ENCODE peak calls at places on chromosomes 1 and 21, in seven cellular contexts. V is nephron progenitor cell, P is left lung, F is AG10803, U is GM13977, S is omental fat pad, Y is lower leg skin. T is an unnamed sample.
A peak's percentile ranks its signal among the peaks of the same experiment; 100 is the strongest.

GRCh38 chr1:157776971-157777386 is at the start of gene FCRL2:
- DNase-seq in V (no peak), P (no peak), F (no peak), U (no peak), S (no peak), Y (no peak), T (no peak)

GRCh38 chr1:193486671-193487229 is 300.3 kb upstream of the B3GALT2 start:
- DNase-seq in V (no peak), P (no peak), F (no peak), U (no peak), S (no peak), Y (no peak), T (no peak)

GRCh38 chr21:14863745-14864210 is 201.0 kb downstream of the NRIP1 start:
- DNase-seq in V (no peak), P (no peak), F (no peak), U (no peak), S (no peak), Y (no peak), T (no peak)

GRCh38 chr1:217718873-217719272 is 87.7 kb downstream of the SPATA17 start:
- DNase-seq in V (no peak), P (no peak), F (peak; percentile 29), U (no peak), S (no peak), Y (no peak), T (no peak)

GRCh38 chr1:70719164-70719563 is 308.1 kb downstream of the CTH start:
- DNase-seq in V (no peak), P (no peak), F (peak; percentile 67), U (no peak), S (no peak), Y (no peak), T (no peak)

GRCh38 chr1:156276532-156276931 is 6.1 kb downstream of the SMG5 start:
- DNase-seq in V (no peak), P (no peak), F (peak; percentile 70), U (no peak), S (no peak), Y (no peak), T (no peak)

GRCh38 chr1:173856903-173857302 is 10.9 kb downstream of the GAS5 start:
- DNase-seq in V (no peak), P (no peak), F (no peak), U (no peak), S (no peak), Y (no peak), T (no peak)

GRCh38 chr1:204227351-204227750 is 13.6 kb upstream of the GOLT1A start:
- DNase-seq in V (no peak), P (no peak), F (no peak), U (no peak), S (no peak), Y (no peak), T (no peak)

GRCh38 chr1:39080884-39081265 is 54.7 kb downstream of the NDUFS5 start:
- DNase-seq in V (peak; percentile 78), P (no peak), F (no peak), U (peak; percentile 38), S (no peak), Y (no peak), T (no peak)

GRCh38 chr1:1565340-1565739 is 9.3 kb downstream of the SSU72 start:
- DNase-seq in V (no peak), P (no peak), F (peak; percentile 46), U (no peak), S (no peak), Y (no peak), T (no peak)

GRCh38 chr1:113990541-113990940 is 11.3 kb downstream of the OLFML3 start:
- DNase-seq in V (no peak), P (no peak), F (no peak), U (no peak), S (no peak), Y (no peak), T (no peak)

GRCh38 chr1:31038360-31038759 is 27.2 kb downstream of the PUM1 start:
- DNase-seq in V (no peak), P (no peak), F (peak; percentile 53), U (no peak), S (no peak), Y (no peak), T (no peak)

GRCh38 chr1:111538343-111539035 is 35.1 kb upstream of the ADORA3 start:
- DNase-seq in V (no peak), P (no peak), F (peak; percentile 23), U (no peak), S (no peak), Y (no peak), T (no peak)

GRCh38 chr1:156911587-156912298 is 8.7 kb upstream of the LRRC71 start:
- DNase-seq in V (no peak), P (no peak), F (no peak), U (no peak), S (no peak), Y (no peak), T (no peak)

GRCh38 chr1:160376525-160377131 is 9.8 kb downstream of the NHLH1 start:
- DNase-seq in V (peak; percentile 37), P (no peak), F (peak; percentile 74), U (peak; percentile 75), S (no peak), Y (no peak), T (peak; percentile 81)

GRCh38 chr1:10795305-10796021 is 983 bp downstream of the CASZ1 start:
- DNase-seq in V (peak; percentile 44), P (no peak), F (no peak), U (no peak), S (no peak), Y (no peak), T (peak; percentile 54)

GRCh38 chr1:56563568-56563967 is 15.8 kb downstream of the PLPP3 start:
- DNase-seq in V (no peak), P (no peak), F (no peak), U (no peak), S (no peak), Y (no peak), T (no peak)

GRCh38 chr21:32463367-32463766 is 50.9 kb downstream of the EVA1C start:
- DNase-seq in V (no peak), P (no peak), F (peak; percentile 44), U (no peak), S (no peak), Y (no peak), T (no peak)

GRCh38 chr1:61397915-61398314 is 315.6 kb downstream of the NFIA start:
- DNase-seq in V (no peak), P (no peak), F (no peak), U (no peak), S (no peak), Y (no peak), T (no peak)

GRCh38 chr21:42698730-42699129 is 45.3 kb downstream of the PDE9A start:
- DNase-seq in V (no peak), P (no peak), F (no peak), U (no peak), S (no peak), Y (no peak), T (no peak)

GRCh38 chr21:38470762-38471161 is 27.5 kb downstream of the ERG start:
- DNase-seq in V (no peak), P (no peak), F (peak; percentile 30), U (no peak), S (no peak), Y (no peak), T (no peak)

GRCh38 chr1:91529856-91530255 is 29.2 kb downstream of the CDC7 start:
- DNase-seq in V (no peak), P (no peak), F (peak; percentile 57), U (no peak), S (no peak), Y (no peak), T (peak; percentile 10)

GRCh38 chr1:185096531-185096930 is 51.2 kb downstream of the RNF2 start:
- DNase-seq in V (no peak), P (no peak), F (no peak), U (no peak), S (no peak), Y (no peak), T (no peak)

GRCh38 chr1:16205333-16205671 is 7.2 kb downstream of the ARHGEF19 start:
- DNase-seq in V (no peak), P (no peak), F (no peak), U (no peak), S (no peak), Y (no peak), T (no peak)
- TF ChIP-seq CTCF in V (no peak), P (no peak), F (no peak), U (no peak), S (no peak), Y (no peak), T (no peak)

GRCh38 chr1:58431847-58432246 is 114.7 kb downstream of the OMA1 start:
- DNase-seq in V (no peak), P (no peak), F (no peak), U (no peak), S (no peak), Y (no peak), T (no peak)

GRCh38 chr1:58434587-58434986 is 111.9 kb downstream of the OMA1 start:
- DNase-seq in V (no peak), P (no peak), F (no peak), U (no peak), S (no peak), Y (no peak), T (no peak)

GRCh38 chr1:58430355-58431335 is 115.9 kb downstream of the OMA1 start:
- DNase-seq in V (no peak), P (no peak), F (peak; percentile 45), U (no peak), S (no peak), Y (no peak), T (no peak)

GRCh38 chr1:58434181-58434580 is 112.3 kb downstream of the OMA1 start:
- DNase-seq in V (no peak), P (no peak), F (no peak), U (no peak), S (no peak), Y (no peak), T (no peak)

GRCh38 chr1:58432813-58433668 is 113.5 kb downstream of the OMA1 start:
- DNase-seq in V (peak; percentile 76), P (no peak), F (peak; percentile 88), U (peak; percentile 27), S (no peak), Y (no peak), T (peak; percentile 12)
- TF ChIP-seq CTCF in V (no peak), P (no peak), F (peak; percentile 45), U (peak; percentile 8), S (no peak), Y (no peak), T (no peak)

GRCh38 chr1:88936223-88936523 is 44.8 kb upstream of the GTF2B start:
- DNase-seq in V (no peak), P (no peak), F (no peak), U (no peak), S (no peak), Y (no peak), T (no peak)
- TF ChIP-seq CTCF in V (peak; percentile 19), P (no peak), F (no peak), U (no peak), S (no peak), Y (no peak), T (no peak)

DNA sequence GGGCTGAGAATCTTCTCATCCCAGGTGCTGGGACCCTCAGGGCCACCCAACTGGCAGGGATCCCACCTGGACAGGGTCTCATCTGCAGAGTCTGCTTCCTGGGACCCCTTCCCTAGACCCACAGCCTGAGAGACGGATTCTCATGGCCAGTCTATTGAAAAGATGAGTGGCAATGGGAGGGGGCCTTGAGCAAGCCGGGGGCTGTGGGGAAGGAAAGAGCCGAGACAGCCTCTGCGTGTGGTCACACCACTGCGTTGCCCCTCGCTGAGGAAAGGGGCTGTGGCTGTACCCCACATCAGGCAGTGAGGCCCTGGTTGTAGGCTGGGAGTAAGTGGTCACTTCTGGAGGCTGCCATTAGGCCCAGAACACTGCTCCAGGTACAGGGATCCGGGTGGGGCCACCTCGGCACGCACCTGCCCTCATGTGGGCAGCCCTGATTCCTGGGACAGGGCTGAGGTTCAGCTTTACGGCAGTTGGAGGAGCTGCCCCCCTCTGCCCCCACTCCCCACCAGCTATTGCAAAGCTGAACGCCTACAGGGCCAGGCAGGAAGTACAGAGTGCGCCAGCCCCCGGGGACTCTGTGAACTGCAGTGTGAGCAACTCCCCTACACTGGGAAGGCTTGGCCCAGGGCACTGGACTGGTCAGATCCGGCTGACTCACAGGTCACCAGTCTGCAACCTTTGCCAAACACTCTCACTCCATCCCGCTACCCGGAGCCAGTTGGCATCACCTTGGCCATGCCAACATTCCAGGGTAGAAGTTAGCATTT is 106.9 kb downstream of the RIPK4 start:
- DNase-seq in V (peak; percentile 33), P (no peak), F (peak; percentile 32), U (no peak), S (no peak), Y (no peak), T (no peak)
- TF ChIP-seq CTCF in V (no peak), P (no peak), F (no peak), U (no peak), S (no peak), Y (no peak), T (no peak)